ENCODE peak calls at places on chromosomes 12 and 14, in six cellular contexts. L, F, D, Y, V and X are unnamed samples.

GRCh38 chr12:77102691-77103090 is 37.3 kb upstream of the E2F7 start:
- DNase-seq in L (no peak), F (no peak), D (no peak), Y (peak), V (no peak), X (no peak)

GRCh38 chr12:32918890-32919791 is 22.6 kb upstream of the PKP2 start:
- DNase-seq in L (no peak), F (no peak), D (no peak), Y (peak), V (peak), X (no peak)

GRCh38 chr14:21518725-21519124 is 7.4 kb downstream of the SALL2 start:
- DNase-seq in L (no peak), F (no peak), D (no peak), Y (no peak), V (no peak), X (no peak)

GRCh38 chr12:70590051-70590450 is 47.2 kb downstream of the PTPRB start:
- DNase-seq in L (peak), F (peak), D (peak), Y (peak), V (peak), X (peak)

GRCh38 chr14:32473476-32473875 is 144.4 kb downstream of the AKAP6 start:
- DNase-seq in L (peak), F (no peak), D (peak), Y (peak), V (no peak), X (peak)

GRCh38 chr14:73775339-73776193 is 61.4 kb upstream of the PNMA1 start:
- DNase-seq in L (no peak), F (no peak), D (no peak), Y (no peak), V (no peak), X (no peak)

GRCh38 chr14:71815110-71815509 is 117.1 kb upstream of the RGS6 start:
- DNase-seq in L (no peak), F (no peak), D (no peak), Y (no peak), V (no peak), X (no peak)

GRCh38 chr12:122350444-122350843 is 72.0 kb downstream of the CLIP1 start:
- DNase-seq in L (no peak), F (no peak), D (no peak), Y (peak), V (peak), X (no peak)

GRCh38 chr12:26810330-26810729 is 22.7 kb downstream of the ITPR2 start:
- DNase-seq in L (no peak), F (no peak), D (no peak), Y (peak), V (no peak), X (peak)

GRCh38 chr12:123948401-123949117 is 24.1 kb downstream of the CCDC92 start:
- DNase-seq in L (no peak), F (no peak), D (no peak), Y (no peak), V (no peak), X (no peak)

GRCh38 chr14:63857467-63858030 is 4.7 kb downstream of the SYNE2 start:
- DNase-seq in L (no peak), F (no peak), D (no peak), Y (peak), V (no peak), X (no peak)

GRCh38 chr14:40447032-40447431 is 1014.8 kb upstream of the FBXO33 start:
- DNase-seq in L (no peak), F (no peak), D (no peak), Y (no peak), V (no peak), X (no peak)

DNA sequence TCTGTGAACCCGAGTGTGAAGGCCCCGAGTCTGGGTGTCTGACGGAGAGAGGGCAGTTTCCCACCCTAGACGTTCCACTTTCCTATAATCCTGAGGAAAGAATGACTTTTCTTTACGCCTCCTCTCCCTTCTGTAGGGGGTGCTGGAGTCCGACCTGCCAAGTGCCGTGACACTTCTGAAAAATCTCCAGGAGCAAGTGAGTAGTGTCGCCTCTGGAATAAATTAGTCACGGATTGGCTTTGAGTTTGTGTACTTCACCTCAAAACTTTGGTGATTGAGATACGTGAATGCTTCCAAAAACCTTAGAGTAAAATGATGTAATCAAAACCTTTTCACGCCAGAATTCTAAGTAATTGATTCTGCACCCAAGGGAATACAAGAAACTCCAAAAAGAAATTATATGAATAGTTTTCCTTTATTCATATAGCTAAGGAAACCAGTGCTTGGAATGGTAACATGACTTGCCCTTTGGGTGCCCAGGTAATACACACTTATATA is 452 bp downstream of the NGDN start:
- DNase-seq in L (no peak), F (no peak), D (no peak), Y (peak), V (no peak), X (no peak)
- H3K4me3 ChIP-seq in L (peak), F (peak), D (peak), Y (peak), V (peak), X (peak)

DNA sequence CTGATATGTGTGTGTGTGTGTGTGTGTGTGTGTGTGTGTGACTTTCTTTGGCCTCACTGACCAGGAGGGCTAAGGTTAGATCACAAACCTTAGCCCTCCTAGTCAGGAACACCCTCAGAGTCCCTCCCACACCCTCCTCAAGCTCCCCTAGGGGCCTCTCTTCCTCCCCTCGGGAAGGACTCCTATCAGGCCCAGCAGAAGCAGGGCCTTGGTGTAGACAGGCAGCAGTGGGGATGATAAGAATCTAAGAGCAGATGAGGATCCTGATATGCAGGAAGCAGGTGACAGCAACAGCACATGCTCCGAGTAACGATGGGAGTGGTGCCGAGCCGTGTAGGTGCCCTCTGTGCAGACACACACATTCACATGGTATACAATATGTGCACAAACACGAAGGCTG is 20.7 kb downstream of the PLEK2 start:
- DNase-seq in L (no peak), F (no peak), D (no peak), Y (no peak), V (peak), X (no peak)
- H3K4me3 ChIP-seq in L (no peak), F (no peak), D (no peak), Y (no peak), V (no peak), X (no peak)

DNA sequence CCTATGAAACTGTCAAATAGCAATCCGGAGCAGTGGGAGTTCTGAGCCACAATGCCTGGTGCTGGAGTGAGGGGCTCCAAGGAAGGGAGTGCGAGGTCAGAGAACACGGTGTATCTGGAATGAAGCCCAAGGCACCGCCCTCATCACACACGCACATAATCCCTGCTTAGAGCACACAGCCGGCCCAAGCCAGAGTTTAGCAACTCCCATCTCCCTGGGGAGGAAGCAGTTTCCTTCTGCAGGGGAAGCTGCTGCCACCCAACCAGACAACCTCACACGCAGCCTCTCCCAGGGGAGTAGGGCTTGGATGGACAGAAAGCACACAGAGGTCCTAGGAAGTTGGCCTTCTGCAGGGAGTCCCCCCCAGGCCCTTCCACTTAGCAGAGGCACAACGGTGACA is 31.3 kb downstream of the ACTN1 start:
- DNase-seq in L (no peak), F (no peak), D (no peak), Y (peak), V (no peak), X (peak)
- H3K4me3 ChIP-seq in L (no peak), F (no peak), D (no peak), Y (no peak), V (no peak), X (no peak)

DNA sequence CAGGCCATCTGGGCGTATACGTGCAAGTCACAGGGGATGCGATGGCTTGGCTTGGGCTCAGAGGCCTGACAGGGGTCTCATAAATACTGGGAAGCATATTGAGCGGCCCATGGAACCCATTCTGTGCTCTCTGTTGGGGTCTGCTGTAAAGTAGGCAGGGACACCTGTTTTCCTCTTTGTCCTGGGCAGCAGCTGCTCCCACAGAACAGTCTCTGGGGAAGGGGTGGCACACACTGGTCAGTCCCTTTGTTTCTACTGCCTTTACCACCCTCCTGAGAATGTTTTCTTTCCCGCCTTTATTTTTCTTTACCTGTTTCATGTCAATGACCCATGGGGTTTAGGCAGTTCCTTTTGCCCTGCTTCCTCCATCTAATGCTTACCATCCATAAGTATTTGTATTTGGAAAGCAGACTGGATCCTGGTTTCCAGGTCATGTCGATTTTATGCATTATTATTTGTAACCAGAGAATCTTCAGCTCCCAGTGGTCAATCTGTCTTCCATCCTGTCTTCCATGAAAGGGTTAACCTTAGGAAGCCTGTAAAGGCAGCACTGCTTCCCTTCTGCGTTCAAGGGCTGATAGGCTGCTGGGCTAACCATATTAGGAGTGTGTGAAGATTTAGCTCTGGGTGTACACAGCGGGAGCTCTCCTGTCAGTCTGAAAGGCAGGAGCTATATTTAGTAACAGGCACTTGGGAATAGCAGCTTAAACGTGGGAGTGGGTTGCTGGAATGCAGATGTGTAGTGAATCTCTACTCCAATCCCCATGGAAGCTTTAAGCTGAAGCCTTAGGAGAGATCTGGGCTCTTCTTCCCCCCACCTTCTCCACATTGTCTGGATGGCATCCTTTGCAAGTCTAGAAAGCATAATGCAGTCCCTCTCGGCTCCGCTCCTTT is 124.0 kb downstream of the DYRK2 start:
- DNase-seq in L (no peak), F (no peak), D (peak), Y (peak), V (no peak), X (no peak)
- H3K4me3 ChIP-seq in L (no peak), F (no peak), D (no peak), Y (no peak), V (no peak), X (peak)

DNA sequence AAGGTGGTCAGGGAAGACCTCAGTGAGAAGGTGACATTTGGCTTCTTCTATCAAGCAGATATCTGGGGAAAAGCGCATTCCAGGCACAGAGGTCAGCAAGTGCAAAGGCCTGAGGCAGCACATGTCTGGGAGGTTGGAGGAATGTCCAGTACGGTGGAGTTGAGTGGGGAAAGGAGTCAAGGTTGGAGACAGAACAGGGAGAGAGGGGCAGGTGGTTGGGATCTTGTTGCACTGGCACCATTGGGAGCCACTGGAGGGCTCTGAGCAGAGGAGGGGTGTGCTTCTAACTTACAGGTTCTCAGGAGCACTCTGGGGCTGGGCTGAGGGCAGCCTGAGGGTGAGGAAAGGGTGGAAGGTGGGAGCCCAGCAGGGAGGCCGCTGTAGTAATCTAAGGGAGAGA is 52.1 kb downstream of the EID3 start:
- DNase-seq in L (no peak), F (no peak), D (no peak), Y (no peak), V (no peak), X (peak)
- H3K4me3 ChIP-seq in L (no peak), F (no peak), D (no peak), Y (no peak), V (no peak), X (no peak)

GRCh38 chr12:22299294-22299912 is 35.1 kb downstream of the ST8SIA1 start:
- DNase-seq in L (no peak), F (no peak), D (no peak), Y (peak), V (no peak), X (no peak)

GRCh38 chr12:22306311-22306710 is 28.2 kb downstream of the ST8SIA1 start:
- DNase-seq in L (no peak), F (no peak), D (no peak), Y (peak), V (no peak), X (no peak)

GRCh38 chr12:22310276-22310675 is 24.2 kb downstream of the ST8SIA1 start:
- DNase-seq in L (no peak), F (no peak), D (no peak), Y (no peak), V (no peak), X (no peak)

GRCh38 chr12:22307811-22308210 is 26.7 kb downstream of the ST8SIA1 start:
- DNase-seq in L (no peak), F (no peak), D (no peak), Y (no peak), V (no peak), X (no peak)

DNA sequence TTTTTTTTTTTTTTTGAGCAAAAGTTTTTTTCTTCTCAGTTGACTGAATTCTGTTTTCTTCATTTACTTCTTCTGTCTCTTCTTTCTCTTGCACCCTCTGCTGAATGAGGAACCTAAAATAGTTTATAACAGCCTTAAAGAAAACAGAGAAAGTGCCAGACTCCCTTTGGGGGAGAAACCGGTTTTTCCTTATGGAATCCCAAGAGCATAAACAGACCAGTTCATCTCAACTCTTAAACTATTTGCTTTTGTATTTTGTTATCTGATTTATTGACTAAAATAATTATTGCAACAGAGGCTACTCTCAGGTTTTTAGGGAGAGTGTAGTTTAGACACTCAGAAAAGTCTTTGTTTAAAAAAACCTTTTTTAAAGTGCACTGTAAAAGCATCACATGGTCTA is 30.2 kb downstream of the ST8SIA1 start:
- DNase-seq in L (no peak), F (no peak), D (no peak), Y (no peak), V (no peak), X (no peak)
- H3K4me3 ChIP-seq in L (no peak), F (no peak), D (no peak), Y (no peak), V (no peak), X (no peak)